ENCODE peak calls at places on chromosomes 16 and 17, in six cellular contexts. H is stomach, T is prostate gland, R is HepG2, W is GM23338, S is HCT116. C is an unnamed sample.

GRCh38 chr17:70091681-70092080 is 16.7 kb downstream of the KCNJ16 start:
- DNase-seq in T (no peak), S (no peak), R (no peak), W (no peak), H (no peak), C (no peak)

GRCh38 chr16:75301804-75302203 is 50.4 kb upstream of the BCAR1 start:
- DNase-seq in W (no peak), R (no peak), H (no peak), T (no peak), S (no peak), C (no peak)

GRCh38 chr17:20174588-20175265 is 165.6 kb downstream of the SPECC1 start:
- DNase-seq in W (no peak), H (peak; percentile 39), T (no peak), S (peak; percentile 18), R (no peak), C (no peak)

GRCh38 chr17:79248843-79249242 is 174.2 kb downstream of the ENGASE start:
- DNase-seq in T (no peak), S (no peak), R (no peak), H (no peak), W (peak; percentile 22), C (no peak)

GRCh38 chr17:77779711-77780539 is 178.6 kb upstream of the TNRC6C start:
- DNase-seq in S (no peak), W (no peak), H (no peak), T (peak; percentile 24), R (no peak), C (no peak)

GRCh38 chr17:77504652-77505459 is 364.1 kb downstream of the SEC14L1 start:
- DNase-seq in W (no peak), T (no peak), R (no peak), S (no peak), H (no peak), C (no peak)

GRCh38 chr17:74769856-74770497 is 6.2 kb downstream of the NAT9 start:
- DNase-seq in T (no peak), R (no peak), S (no peak), W (no peak), H (peak; percentile 79), C (no peak)

GRCh38 chr17:61284174-61284573 is 115.5 kb upstream of the TBX2 start:
- DNase-seq in R (no peak), T (no peak), S (no peak), W (no peak), H (no peak), C (no peak)

GRCh38 chr17:78716814-78717393 is 65.2 kb downstream of the CYTH1 start:
- DNase-seq in W (peak; percentile 36), S (no peak), R (no peak), T (peak; percentile 81), H (peak; percentile 87), C (peak; percentile 69)

GRCh38 chr17:29007456-29008455 is 1.9 kb upstream of the SEZ6 start:
- DNase-seq in S (peak; percentile 21), H (no peak), R (no peak), T (no peak), W (no peak), C (no peak)

GRCh38 chr17:39676198-39676819 is 8.1 kb downstream of the PNMT start:
- DNase-seq in W (no peak), R (no peak), S (no peak), H (peak; percentile 84), T (peak; percentile 57), C (peak; percentile 92)

GRCh38 chr16:31453255-31454204 is 5.8 kb upstream of the ARMC5 start:
- DNase-seq in R (peak; percentile 75), H (no peak), S (no peak), T (no peak), W (peak; percentile 62), C (no peak)

GRCh38 chr17:7988750-7989178 is 13.7 kb upstream of the GUCY2D start:
- DNase-seq in T (peak; percentile 83), H (no peak), S (peak; percentile 80), W (peak; percentile 79), R (peak; percentile 76), C (no peak)

GRCh38 chr17:43543300-43543699 is 2.8 kb downstream of the ETV4 start:
- DNase-seq in R (no peak), H (no peak), W (peak; percentile 49), T (no peak), S (no peak), C (no peak)

GRCh38 chr16:31427441-31428276 is 501 bp downstream of the COX6A2 start:
- DNase-seq in H (peak; percentile 60), W (peak; percentile 55), T (no peak), R (no peak), S (no peak), C (no peak)

GRCh38 chr17:47287639-47288038 is 34.0 kb downstream of the ITGB3 start:
- DNase-seq in R (no peak), S (no peak), T (no peak), W (no peak), H (no peak), C (no peak)

GRCh38 chr16:89402962-89403361 is 87.4 kb downstream of the ANKRD11 start:
- DNase-seq in H (no peak), R (no peak), W (no peak), S (no peak), T (no peak), C (no peak)

GRCh38 chr16:46972971-46973456 is 460 bp downstream of the DNAJA2 start:
- DNase-seq in T (peak; percentile 22), S (no peak), W (peak; percentile 51), H (peak; percentile 50), R (peak; percentile 36), C (peak; percentile 56)

GRCh38 chr16:57175896-57176295 is 9.9 kb downstream of the PSME3IP1 start:
- DNase-seq in H (no peak), T (no peak), R (no peak), W (no peak), S (no peak), C (no peak)

GRCh38 chr16:46920402-46921068 is 36.4 kb downstream of the GPT2 start:
- DNase-seq in H (peak; percentile 95), T (peak; percentile 83), S (peak; percentile 10), W (no peak), R (peak; percentile 35), C (peak; percentile 58)

GRCh38 chr16:70163596-70163995 is 10.0 kb upstream of the CLEC18C start:
- DNase-seq in H (no peak), R (no peak), S (no peak), W (no peak), T (no peak), C (no peak)

GRCh38 chr16:57639172-57639571 is 10.7 kb downstream of the ADGRG1 start:
- DNase-seq in H (peak; percentile 67), S (no peak), W (peak; percentile 90), T (peak; percentile 54), R (no peak), C (no peak)

GRCh38 chr17:40646791-40647548 is 648 bp downstream of the SMARCE1 start:
- DNase-seq in R (peak; percentile 50), H (no peak), W (peak; percentile 49), T (no peak), S (peak; percentile 28), C (no peak)

GRCh38 chr16:77410449-77410848 is 24.4 kb downstream of the ADAMTS18 start:
- DNase-seq in W (no peak), R (no peak), H (no peak), S (no peak), T (no peak), C (no peak)

GRCh38 chr17:2177235-2177811 is 122.4 kb downstream of the HIC1 start:
- DNase-seq in W (no peak), T (peak; percentile 33), H (no peak), R (peak; percentile 80), S (no peak), C (no peak)
- H3K4me1 ChIP-seq in W (peaks cover 8% of the 10 kb centered on the region), T (peaks cover 27% of the 10 kb centered on the region), H (peaks cover 100% of the 10 kb centered on the region), R (peaks cover 66% of the 10 kb centered on the region), S (no peaks in the 10 kb centered on the region), C (peaks cover 18% of the 10 kb centered on the region)

GRCh38 chr16:86509759-86510464 is 415 bp upstream of the FOXF1 start:
- DNase-seq in T (no peak), W (peak; percentile 80), S (no peak), H (peak; percentile 46), R (no peak), C (no peak)
- TF ChIP-seq POLR2AphosphoS5 in T (peak; percentile 31), W (no peak), S (peak; percentile 15), H (peak; percentile 33), R (no peak), C (no peak)

GRCh38 chr16:11511801-11512200 is 74.9 kb downstream of the LITAF start:
- DNase-seq in H (no peak), R (no peak), S (no peak), W (no peak), T (no peak), C (no peak)

GRCh38 chr16:11511328-11511727 is 75.4 kb downstream of the LITAF start:
- DNase-seq in T (no peak), H (no peak), W (no peak), R (no peak), S (no peak), C (no peak)

GRCh38 chr16:11517926-11518325 is 68.8 kb downstream of the LITAF start:
- DNase-seq in H (no peak), S (no peak), T (no peak), R (no peak), W (no peak), C (no peak)

GRCh38 chr16:11515540-11516430 is 70.9 kb downstream of the LITAF start:
- DNase-seq in S (no peak), T (no peak), H (no peak), R (no peak), W (no peak), C (no peak)

DNA sequence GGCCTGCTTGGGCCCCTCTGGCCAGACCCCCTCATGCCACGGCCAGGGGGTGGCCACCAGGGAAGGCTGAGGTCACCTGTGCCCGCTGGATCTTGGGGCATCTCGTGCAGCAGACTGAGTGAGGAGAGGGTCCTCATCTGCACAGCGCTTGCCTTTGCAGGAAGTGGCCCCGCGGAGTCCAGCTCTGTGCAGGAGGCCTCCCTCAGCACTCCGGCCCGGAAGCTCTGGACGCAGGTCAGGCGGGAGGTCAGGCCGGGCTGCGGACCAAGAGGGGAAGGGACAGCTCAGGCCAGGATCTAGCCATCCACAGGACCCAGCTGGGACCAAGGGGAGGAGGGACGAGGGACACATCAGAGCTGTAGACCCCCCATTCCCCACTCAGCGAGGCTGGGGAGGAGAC is 72.4 kb downstream of the LITAF start:
- DNase-seq in T (no peak), R (no peak), S (no peak), H (no peak), W (no peak), C (no peak)
- H3K4me3 ChIP-seq in T (no peak overlapping the region), R (no peak overlapping the region), S (no peak overlapping the region), H (no peak overlapping the region), W (no peak overlapping the region), C (no peak overlapping the region)

GRCh38 chr16:67395458-67396158 is 2.3 kb upstream of the TPPP3 start:
- DNase-seq in H (no peak), R (no peak), T (no peak), W (no peak), S (no peak), C (no peak)
- H3K4me1 ChIP-seq in H (peaks cover 86% of the 10 kb centered on the region), R (peaks cover 44% of the 10 kb centered on the region), T (peaks cover 14% of the 10 kb centered on the region), W (peaks cover 34% of the 10 kb centered on the region), S (peaks cover 10% of the 10 kb centered on the region), C (peaks cover 25% of the 10 kb centered on the region)

C was measured in breast epithelium.